ENCODE peak calls at places on chromosomes 1 and 21, in eight cellular contexts. One of them, this sample, is unnamed. For H3K4me1, the result is how much of the 10 kb centered on the place peaks cover.

GRCh38 chr1:229593800-229594199 is 32.1 kb downstream of the TAF5L start:
- DNase-seq in thoracic aorta: no peak
- DNase-seq in spleen: no peak
- DNase-seq in suprapubic skin: no peak
- DNase-seq in kidney: no peak
- DNase-seq in stomach: no peak
- DNase-seq in SJSA1: no peak
- DNase-seq in CD8-positive, alpha-beta memory T cell: no peak
- DNase-seq in this sample: no peak

GRCh38 chr1:168565825-168566224 is 10.6 kb upstream of the XCL1 start:
- DNase-seq in thoracic aorta: no peak
- DNase-seq in stomach: no peak
- DNase-seq in CD8-positive, alpha-beta memory T cell: no peak
- DNase-seq in SJSA1: no peak
- DNase-seq in suprapubic skin: no peak
- DNase-seq in spleen: no peak
- DNase-seq in kidney: no peak
- DNase-seq in this sample: no peak

GRCh38 chr1:161082483-161082882 is 6.9 kb downstream of the NECTIN4 start:
- DNase-seq in SJSA1: no peak
- DNase-seq in thoracic aorta: no peak
- DNase-seq in CD8-positive, alpha-beta memory T cell: no peak
- DNase-seq in spleen: no peak
- DNase-seq in kidney: no peak
- DNase-seq in stomach: no peak
- DNase-seq in suprapubic skin: no peak
- DNase-seq in this sample: no peak

GRCh38 chr1:2352341-2353214 is 38.8 kb downstream of the MORN1 start:
- DNase-seq in stomach: peak
- DNase-seq in spleen: peak
- DNase-seq in suprapubic skin: no peak
- DNase-seq in CD8-positive, alpha-beta memory T cell: no peak
- DNase-seq in kidney: peak
- DNase-seq in SJSA1: no peak
- DNase-seq in thoracic aorta: no peak
- DNase-seq in this sample: no peak

GRCh38 chr1:206075786-206076725 is 23.1 kb downstream of the RHEX start:
- DNase-seq in stomach: no peak
- DNase-seq in SJSA1: no peak
- DNase-seq in kidney: no peak
- DNase-seq in suprapubic skin: no peak
- DNase-seq in CD8-positive, alpha-beta memory T cell: no peak
- DNase-seq in spleen: no peak
- DNase-seq in thoracic aorta: no peak
- DNase-seq in this sample: peak

GRCh38 chr1:25996966-25997758 is 701 bp downstream of the PAFAH2 start:
- DNase-seq in suprapubic skin: no peak
- DNase-seq in thoracic aorta: no peak
- DNase-seq in kidney: no peak
- DNase-seq in SJSA1: peak
- DNase-seq in CD8-positive, alpha-beta memory T cell: no peak
- DNase-seq in stomach: no peak
- DNase-seq in spleen: no peak
- DNase-seq in this sample: no peak

GRCh38 chr1:68811806-68812205 is 314.9 kb upstream of the DEPDC1 start:
- DNase-seq in SJSA1: no peak
- DNase-seq in stomach: no peak
- DNase-seq in CD8-positive, alpha-beta memory T cell: no peak
- DNase-seq in suprapubic skin: no peak
- DNase-seq in kidney: no peak
- DNase-seq in thoracic aorta: no peak
- DNase-seq in spleen: no peak
- DNase-seq in this sample: no peak

GRCh38 chr1:62071695-62072094 is 123.0 kb upstream of the L1TD1 start:
- DNase-seq in stomach: no peak
- DNase-seq in thoracic aorta: no peak
- DNase-seq in suprapubic skin: no peak
- DNase-seq in spleen: no peak
- DNase-seq in kidney: no peak
- DNase-seq in CD8-positive, alpha-beta memory T cell: no peak
- DNase-seq in SJSA1: no peak
- DNase-seq in this sample: no peak

GRCh38 chr1:110250749-110251148 is 40.6 kb downstream of the KCNC4 start:
- DNase-seq in SJSA1: no peak
- DNase-seq in CD8-positive, alpha-beta memory T cell: no peak
- DNase-seq in stomach: no peak
- DNase-seq in kidney: no peak
- DNase-seq in suprapubic skin: no peak
- DNase-seq in thoracic aorta: no peak
- DNase-seq in spleen: peak
- DNase-seq in this sample: no peak

GRCh38 chr1:2287649-2288048 is 59.5 kb downstream of the SKI start:
- DNase-seq in thoracic aorta: no peak
- DNase-seq in suprapubic skin: no peak
- DNase-seq in spleen: no peak
- DNase-seq in kidney: no peak
- DNase-seq in SJSA1: no peak
- DNase-seq in CD8-positive, alpha-beta memory T cell: no peak
- DNase-seq in stomach: no peak
- DNase-seq in this sample: no peak

GRCh38 chr1:182086136-182086535 is 24.6 kb upstream of the ZNF648 start:
- DNase-seq in suprapubic skin: no peak
- DNase-seq in SJSA1: no peak
- DNase-seq in spleen: no peak
- DNase-seq in thoracic aorta: no peak
- DNase-seq in CD8-positive, alpha-beta memory T cell: no peak
- DNase-seq in stomach: no peak
- DNase-seq in kidney: peak
- DNase-seq in this sample: no peak

GRCh38 chr1:45334308-45335245 is 5.4 kb upstream of the TOE1 start:
- DNase-seq in spleen: peak
- DNase-seq in kidney: no peak
- DNase-seq in SJSA1: no peak
- DNase-seq in stomach: no peak
- DNase-seq in thoracic aorta: no peak
- DNase-seq in CD8-positive, alpha-beta memory T cell: no peak
- DNase-seq in suprapubic skin: no peak
- DNase-seq in this sample: no peak

GRCh38 chr1:236890152-236891056 is 95.3 kb downstream of the MTR start:
- DNase-seq in spleen: no peak
- DNase-seq in CD8-positive, alpha-beta memory T cell: no peak
- DNase-seq in thoracic aorta: no peak
- DNase-seq in suprapubic skin: no peak
- DNase-seq in stomach: no peak
- DNase-seq in SJSA1: no peak
- DNase-seq in kidney: no peak
- DNase-seq in this sample: no peak

GRCh38 chr1:106571109-106571508 is 485.4 kb upstream of the PRMT6 start:
- DNase-seq in SJSA1: no peak
- DNase-seq in suprapubic skin: no peak
- DNase-seq in CD8-positive, alpha-beta memory T cell: no peak
- DNase-seq in kidney: no peak
- DNase-seq in thoracic aorta: no peak
- DNase-seq in spleen: no peak
- DNase-seq in stomach: no peak
- DNase-seq in this sample: no peak

DNA sequence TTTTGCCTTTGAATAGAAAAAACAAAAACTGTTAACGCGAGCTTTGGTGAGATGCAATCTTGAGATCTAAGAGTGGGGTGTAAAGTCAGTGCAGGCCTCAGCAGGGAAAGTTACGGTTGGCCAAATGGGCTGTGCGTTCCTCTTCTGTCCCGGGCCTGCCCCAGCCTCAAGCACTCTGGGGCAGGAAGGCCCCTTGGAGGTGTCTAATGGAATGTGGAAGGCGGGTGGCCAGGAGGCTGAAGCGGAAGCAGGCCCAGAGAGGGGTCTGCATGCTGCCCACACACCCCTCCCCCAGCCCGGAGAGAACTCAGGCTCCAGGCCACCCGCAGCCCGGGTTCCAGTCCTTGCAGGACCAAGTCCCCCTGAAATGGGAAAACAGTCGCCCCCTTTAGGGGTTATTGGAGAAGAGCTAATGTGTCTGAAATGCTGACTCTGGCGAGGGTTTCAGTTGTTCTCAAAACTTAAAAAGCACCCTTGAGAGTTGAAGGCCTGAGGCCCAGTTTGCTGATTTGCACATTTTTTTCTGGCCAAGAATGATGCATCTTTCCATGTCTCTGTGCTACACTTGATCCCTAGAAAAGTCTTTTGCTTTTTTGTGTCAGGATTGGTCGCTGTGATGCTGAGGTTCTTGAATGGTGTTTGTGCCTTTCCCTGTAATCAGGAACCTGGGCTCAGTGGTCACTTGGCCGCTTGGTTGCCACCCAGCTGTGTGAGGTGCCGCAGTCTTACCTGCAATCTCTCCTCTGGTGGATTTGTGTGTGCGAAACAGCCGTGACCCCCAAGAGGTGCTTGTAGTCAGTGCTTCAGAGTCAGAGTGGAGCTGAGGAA is 2.0 kb downstream of the COL18A1 start:
- DNase-seq in spleen: peak
- DNase-seq in suprapubic skin: no peak
- DNase-seq in kidney: peak
- DNase-seq in stomach: no peak
- DNase-seq in SJSA1: no peak
- DNase-seq in thoracic aorta: no peak
- DNase-seq in CD8-positive, alpha-beta memory T cell: no peak
- DNase-seq in this sample: no peak
- H3K4me1 ChIP-seq in spleen: under half
- H3K4me1 ChIP-seq in suprapubic skin: half or more
- H3K4me1 ChIP-seq in kidney: under half
- H3K4me1 ChIP-seq in stomach: under half
- H3K4me1 ChIP-seq in SJSA1: under half
- H3K4me1 ChIP-seq in thoracic aorta: under half
- H3K4me1 ChIP-seq in CD8-positive, alpha-beta memory T cell: under half
- H3K4me1 ChIP-seq in this sample: half or more

DNA sequence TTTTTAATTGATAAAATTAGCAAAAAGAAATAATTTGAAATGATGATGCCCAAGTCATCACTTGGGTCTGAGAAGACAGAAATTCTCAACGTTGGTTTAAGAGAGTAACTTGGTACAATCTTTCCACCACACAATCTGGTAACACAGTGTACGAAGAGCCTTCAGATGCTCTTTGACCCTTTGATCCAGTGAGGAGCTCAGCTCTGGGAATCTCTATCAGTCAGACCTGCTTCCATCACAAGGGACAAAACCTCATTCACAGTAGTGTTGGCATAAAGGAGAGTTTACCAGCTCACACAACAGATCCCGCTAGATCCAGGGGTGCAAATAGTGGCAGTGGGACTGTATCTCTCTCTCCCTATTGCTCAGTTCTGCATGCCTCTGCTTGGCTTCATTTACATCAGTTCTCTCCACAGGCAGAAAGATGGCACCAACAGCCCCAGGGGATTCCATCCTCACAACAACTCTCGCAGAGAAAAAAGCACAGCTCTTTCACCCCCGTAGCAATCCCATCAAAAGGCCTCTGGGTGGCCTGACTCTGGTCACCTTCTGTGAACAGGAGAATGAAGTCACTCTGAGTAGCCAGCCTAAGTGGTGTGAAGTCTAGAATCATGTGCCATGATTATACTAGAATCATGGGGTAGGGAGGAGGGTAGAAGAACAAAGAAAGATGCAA is 119.7 kb downstream of the ZNF281 start:
- DNase-seq in suprapubic skin: no peak
- DNase-seq in CD8-positive, alpha-beta memory T cell: no peak
- DNase-seq in kidney: no peak
- DNase-seq in thoracic aorta: no peak
- DNase-seq in stomach: no peak
- DNase-seq in spleen: no peak
- DNase-seq in SJSA1: no peak
- DNase-seq in this sample: no peak
- H3K4me3 ChIP-seq in suprapubic skin: no peak
- H3K4me3 ChIP-seq in CD8-positive, alpha-beta memory T cell: no peak
- H3K4me3 ChIP-seq in kidney: no peak
- H3K4me3 ChIP-seq in thoracic aorta: no peak
- H3K4me3 ChIP-seq in stomach: no peak
- H3K4me3 ChIP-seq in spleen: no peak
- H3K4me3 ChIP-seq in SJSA1: no peak
- H3K4me3 ChIP-seq in this sample: no peak

GRCh38 chr1:108012553-108012952 is 47.6 kb upstream of the VAV3 start:
- DNase-seq in CD8-positive, alpha-beta memory T cell: no peak
- DNase-seq in spleen: no peak
- DNase-seq in stomach: no peak
- DNase-seq in SJSA1: no peak
- DNase-seq in kidney: no peak
- DNase-seq in thoracic aorta: no peak
- DNase-seq in suprapubic skin: no peak
- DNase-seq in this sample: no peak
- H3K4me1 ChIP-seq in CD8-positive, alpha-beta memory T cell: under half
- H3K4me1 ChIP-seq in spleen: under half
- H3K4me1 ChIP-seq in stomach: under half
- H3K4me1 ChIP-seq in SJSA1: under half
- H3K4me1 ChIP-seq in kidney: under half
- H3K4me1 ChIP-seq in thoracic aorta: under half
- H3K4me1 ChIP-seq in suprapubic skin: under half
- H3K4me1 ChIP-seq in this sample: half or more

GRCh38 chr1:212514056-212514614 is 81.4 kb downstream of the NENF start:
- DNase-seq in CD8-positive, alpha-beta memory T cell: no peak
- DNase-seq in stomach: no peak
- DNase-seq in SJSA1: peak
- DNase-seq in kidney: peak
- DNase-seq in thoracic aorta: peak
- DNase-seq in suprapubic skin: no peak
- DNase-seq in spleen: no peak
- DNase-seq in this sample: no peak

GRCh38 chr1:212513586-212513985 is 80.9 kb downstream of the NENF start:
- DNase-seq in CD8-positive, alpha-beta memory T cell: no peak
- DNase-seq in stomach: no peak
- DNase-seq in kidney: no peak
- DNase-seq in thoracic aorta: no peak
- DNase-seq in suprapubic skin: no peak
- DNase-seq in spleen: no peak
- DNase-seq in SJSA1: no peak
- DNase-seq in this sample: no peak

GRCh38 chr1:212515329-212515760 is 82.6 kb downstream of the NENF start:
- DNase-seq in CD8-positive, alpha-beta memory T cell: no peak
- DNase-seq in suprapubic skin: no peak
- DNase-seq in kidney: no peak
- DNase-seq in thoracic aorta: no peak
- DNase-seq in stomach: no peak
- DNase-seq in spleen: no peak
- DNase-seq in SJSA1: no peak
- DNase-seq in this sample: no peak

GRCh38 chr1:212512731-212513559 is 80.2 kb downstream of the NENF start:
- DNase-seq in CD8-positive, alpha-beta memory T cell: no peak
- DNase-seq in spleen: no peak
- DNase-seq in stomach: no peak
- DNase-seq in suprapubic skin: no peak
- DNase-seq in SJSA1: peak
- DNase-seq in thoracic aorta: no peak
- DNase-seq in kidney: no peak
- DNase-seq in this sample: no peak

DNA sequence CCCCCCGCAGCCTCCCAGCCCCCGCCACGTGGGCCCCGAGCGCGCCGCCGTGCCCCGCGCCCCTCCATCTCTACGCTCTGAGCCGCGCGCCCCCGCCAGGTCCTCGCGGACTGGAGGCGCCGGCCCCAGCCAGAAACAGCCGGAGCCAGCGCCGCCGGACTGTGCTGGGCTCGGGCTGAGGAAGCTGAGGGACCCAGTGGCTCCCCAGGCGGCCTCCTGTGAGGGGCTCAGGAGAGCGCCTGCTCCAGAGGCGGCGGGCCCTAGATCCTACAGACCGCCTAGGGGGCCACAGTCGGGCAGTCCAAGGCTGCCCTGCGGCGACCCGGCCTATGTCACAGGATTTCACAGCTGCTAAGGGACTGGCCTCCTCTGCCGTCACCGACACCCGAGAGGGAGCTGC is 82.1 kb downstream of the NENF start:
- DNase-seq in stomach: no peak
- DNase-seq in CD8-positive, alpha-beta memory T cell: no peak
- DNase-seq in thoracic aorta: no peak
- DNase-seq in kidney: no peak
- DNase-seq in SJSA1: no peak
- DNase-seq in suprapubic skin: no peak
- DNase-seq in spleen: no peak
- DNase-seq in this sample: no peak
- H3K4me3 ChIP-seq in stomach: peak
- H3K4me3 ChIP-seq in CD8-positive, alpha-beta memory T cell: no peak
- H3K4me3 ChIP-seq in thoracic aorta: peak
- H3K4me3 ChIP-seq in kidney: no peak
- H3K4me3 ChIP-seq in SJSA1: no peak
- H3K4me3 ChIP-seq in suprapubic skin: peak
- H3K4me3 ChIP-seq in spleen: no peak
- H3K4me3 ChIP-seq in this sample: no peak